ENCODE peak calls at places on chromosomes 2 and 18, in eight cellular contexts. One of them, this sample, is unnamed.

GRCh38 chr18:63022429-63023022 is 297.0 kb downstream of the BCL2 start:
- DNase-seq in hepatocyte: no peak
- DNase-seq in sigmoid colon: no peak
- DNase-seq in neural progenitor cell: peak; percentile 59
- DNase-seq in ascending aorta: no peak
- DNase-seq in thoracic aorta: no peak
- DNase-seq in left lung: peak; percentile 69
- DNase-seq in left ventricle myocardium inferior: no peak
- DNase-seq in this sample: peak; percentile 53

GRCh38 chr2:47569658-47570398 is 166.9 kb downstream of the MSH2 start:
- DNase-seq in hepatocyte: peak; percentile 57
- DNase-seq in sigmoid colon: no peak
- DNase-seq in neural progenitor cell: peak; percentile 75
- DNase-seq in ascending aorta: no peak
- DNase-seq in thoracic aorta: no peak
- DNase-seq in left lung: peak; percentile 75
- DNase-seq in left ventricle myocardium inferior: no peak
- DNase-seq in this sample: no peak

GRCh38 chr2:49770919-49771318 is 616.6 kb upstream of the FSHR start:
- DNase-seq in hepatocyte: peak; percentile 75
- DNase-seq in sigmoid colon: no peak
- DNase-seq in neural progenitor cell: peak; percentile 80
- DNase-seq in ascending aorta: no peak
- DNase-seq in thoracic aorta: no peak
- DNase-seq in left lung: peak; percentile 44
- DNase-seq in left ventricle myocardium inferior: peak; percentile 20
- DNase-seq in this sample: peak; percentile 75

GRCh38 chr2:42184346-42184745 is 15.2 kb downstream of the EML4 start:
- DNase-seq in hepatocyte: no peak
- DNase-seq in sigmoid colon: no peak
- DNase-seq in neural progenitor cell: no peak
- DNase-seq in ascending aorta: no peak
- DNase-seq in thoracic aorta: no peak
- DNase-seq in left lung: no peak
- DNase-seq in left ventricle myocardium inferior: no peak
- DNase-seq in this sample: no peak

GRCh38 chr2:131052741-131053263 is 40.5 kb downstream of the FAM168B start:
- DNase-seq in hepatocyte: no peak
- DNase-seq in sigmoid colon: no peak
- DNase-seq in neural progenitor cell: no peak
- DNase-seq in ascending aorta: no peak
- DNase-seq in thoracic aorta: no peak
- DNase-seq in left lung: no peak
- DNase-seq in left ventricle myocardium inferior: no peak
- DNase-seq in this sample: no peak

GRCh38 chr2:235021752-235022151 is 69.9 kb downstream of the SH3BP4 start:
- DNase-seq in hepatocyte: no peak
- DNase-seq in sigmoid colon: no peak
- DNase-seq in neural progenitor cell: no peak
- DNase-seq in ascending aorta: no peak
- DNase-seq in thoracic aorta: no peak
- DNase-seq in left lung: no peak
- DNase-seq in left ventricle myocardium inferior: no peak
- DNase-seq in this sample: no peak

GRCh38 chr18:63788447-63789096 is 13.4 kb downstream of the SERPINB7 start:
- DNase-seq in hepatocyte: no peak
- DNase-seq in sigmoid colon: no peak
- DNase-seq in neural progenitor cell: no peak
- DNase-seq in ascending aorta: no peak
- DNase-seq in thoracic aorta: no peak
- DNase-seq in left lung: no peak
- DNase-seq in left ventricle myocardium inferior: no peak
- DNase-seq in this sample: no peak

GRCh38 chr2:58101500-58101899 is 54.9 kb downstream of the VRK2 start:
- DNase-seq in hepatocyte: no peak
- DNase-seq in sigmoid colon: no peak
- DNase-seq in neural progenitor cell: no peak
- DNase-seq in ascending aorta: no peak
- DNase-seq in thoracic aorta: no peak
- DNase-seq in left lung: no peak
- DNase-seq in left ventricle myocardium inferior: no peak
- DNase-seq in this sample: no peak

GRCh38 chr2:233430091-233430490 is 75.8 kb downstream of the DGKD start:
- DNase-seq in hepatocyte: no peak
- DNase-seq in sigmoid colon: no peak
- DNase-seq in neural progenitor cell: no peak
- DNase-seq in ascending aorta: no peak
- DNase-seq in thoracic aorta: no peak
- DNase-seq in left lung: no peak
- DNase-seq in left ventricle myocardium inferior: no peak
- DNase-seq in this sample: no peak

GRCh38 chr2:168084267-168084781 is 163.1 kb downstream of the STK39 start:
- DNase-seq in hepatocyte: no peak
- DNase-seq in sigmoid colon: no peak
- DNase-seq in neural progenitor cell: peak; percentile 37
- DNase-seq in ascending aorta: no peak
- DNase-seq in thoracic aorta: no peak
- DNase-seq in left lung: no peak
- DNase-seq in left ventricle myocardium inferior: no peak
- DNase-seq in this sample: no peak
- TF ChIP-seq CTCF in hepatocyte: no peak
- TF ChIP-seq CTCF in sigmoid colon: no peak
- TF ChIP-seq CTCF in neural progenitor cell: peak; percentile 10
- TF ChIP-seq CTCF in ascending aorta: no peak
- TF ChIP-seq CTCF in thoracic aorta: no peak
- TF ChIP-seq CTCF in left lung: no peak
- TF ChIP-seq CTCF in left ventricle myocardium inferior: no peak
- TF ChIP-seq CTCF in this sample: no peak

GRCh38 chr2:237513693-237514092 is 26.6 kb downstream of the MLPH start:
- DNase-seq in hepatocyte: no peak
- DNase-seq in sigmoid colon: no peak
- DNase-seq in neural progenitor cell: no peak
- DNase-seq in ascending aorta: no peak
- DNase-seq in thoracic aorta: no peak
- DNase-seq in left lung: no peak
- DNase-seq in left ventricle myocardium inferior: no peak
- DNase-seq in this sample: peak; percentile 42
- H3K36me3 ChIP-seq in hepatocyte: no peaks in the 10 kb centered on the region
- H3K36me3 ChIP-seq in sigmoid colon: no peaks in the 10 kb centered on the region
- H3K36me3 ChIP-seq in neural progenitor cell: no peaks in the 10 kb centered on the region
- H3K36me3 ChIP-seq in ascending aorta: no peaks in the 10 kb centered on the region
- H3K36me3 ChIP-seq in thoracic aorta: no peaks in the 10 kb centered on the region
- H3K36me3 ChIP-seq in left lung: no peaks in the 10 kb centered on the region
- H3K36me3 ChIP-seq in left ventricle myocardium inferior: peaks cover 4% of the 10 kb centered on the region
- H3K36me3 ChIP-seq in this sample: no peaks in the 10 kb centered on the region

GRCh38 chr2:69797836-69798465 is 31.5 kb upstream of the GMCL1 start:
- DNase-seq in hepatocyte: peak; percentile 28
- DNase-seq in sigmoid colon: no peak
- DNase-seq in neural progenitor cell: no peak
- DNase-seq in ascending aorta: no peak
- DNase-seq in thoracic aorta: no peak
- DNase-seq in left lung: no peak
- DNase-seq in left ventricle myocardium inferior: no peak
- DNase-seq in this sample: no peak

GRCh38 chr2:69798466-69798908 is 31.0 kb upstream of the GMCL1 start:
- DNase-seq in hepatocyte: peak; percentile 26
- DNase-seq in sigmoid colon: peak; percentile 68
- DNase-seq in neural progenitor cell: no peak
- DNase-seq in ascending aorta: no peak
- DNase-seq in thoracic aorta: no peak
- DNase-seq in left lung: no peak
- DNase-seq in left ventricle myocardium inferior: peak; percentile 16
- DNase-seq in this sample: peak; percentile 50

GRCh38 chr2:69798909-69799526 is 30.4 kb upstream of the GMCL1 start:
- DNase-seq in hepatocyte: peak; percentile 77
- DNase-seq in sigmoid colon: no peak
- DNase-seq in neural progenitor cell: peak; percentile 29
- DNase-seq in ascending aorta: no peak
- DNase-seq in thoracic aorta: no peak
- DNase-seq in left lung: no peak
- DNase-seq in left ventricle myocardium inferior: no peak
- DNase-seq in this sample: peak; percentile 36

GRCh38 chr2:69797235-69797634 is 32.2 kb upstream of the GMCL1 start:
- DNase-seq in hepatocyte: no peak
- DNase-seq in sigmoid colon: no peak
- DNase-seq in neural progenitor cell: no peak
- DNase-seq in ascending aorta: no peak
- DNase-seq in thoracic aorta: no peak
- DNase-seq in left lung: no peak
- DNase-seq in left ventricle myocardium inferior: no peak
- DNase-seq in this sample: no peak

DNA sequence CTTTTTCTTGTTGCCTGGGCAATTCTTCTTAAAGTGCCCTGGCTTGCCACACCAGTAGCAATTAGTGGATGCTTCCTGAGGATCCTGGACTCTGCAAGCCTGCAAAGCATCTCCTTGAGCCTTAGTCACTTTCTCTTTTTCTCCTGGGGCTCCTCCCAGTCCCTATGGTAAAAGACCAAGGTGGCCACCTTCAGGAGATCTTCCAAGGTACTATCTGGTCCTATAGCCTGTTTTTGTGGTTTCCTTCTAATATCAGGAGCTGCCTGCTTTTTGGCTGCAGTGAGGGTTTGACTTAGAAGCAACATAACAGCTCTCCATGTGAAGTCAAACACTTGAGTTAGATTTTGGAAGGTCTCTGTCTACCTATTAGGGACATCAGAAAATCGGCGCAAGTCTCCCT is 33.3 kb upstream of the GMCL1 start:
- DNase-seq in hepatocyte: no peak
- DNase-seq in sigmoid colon: no peak
- DNase-seq in neural progenitor cell: no peak
- DNase-seq in ascending aorta: no peak
- DNase-seq in thoracic aorta: no peak
- DNase-seq in left lung: no peak
- DNase-seq in left ventricle myocardium inferior: no peak
- DNase-seq in this sample: no peak
- TF ChIP-seq CTCF in hepatocyte: no peak
- TF ChIP-seq CTCF in sigmoid colon: no peak
- TF ChIP-seq CTCF in neural progenitor cell: no peak
- TF ChIP-seq CTCF in ascending aorta: no peak
- TF ChIP-seq CTCF in thoracic aorta: no peak
- TF ChIP-seq CTCF in left lung: no peak
- TF ChIP-seq CTCF in left ventricle myocardium inferior: no peak
- TF ChIP-seq CTCF in this sample: no peak

DNA sequence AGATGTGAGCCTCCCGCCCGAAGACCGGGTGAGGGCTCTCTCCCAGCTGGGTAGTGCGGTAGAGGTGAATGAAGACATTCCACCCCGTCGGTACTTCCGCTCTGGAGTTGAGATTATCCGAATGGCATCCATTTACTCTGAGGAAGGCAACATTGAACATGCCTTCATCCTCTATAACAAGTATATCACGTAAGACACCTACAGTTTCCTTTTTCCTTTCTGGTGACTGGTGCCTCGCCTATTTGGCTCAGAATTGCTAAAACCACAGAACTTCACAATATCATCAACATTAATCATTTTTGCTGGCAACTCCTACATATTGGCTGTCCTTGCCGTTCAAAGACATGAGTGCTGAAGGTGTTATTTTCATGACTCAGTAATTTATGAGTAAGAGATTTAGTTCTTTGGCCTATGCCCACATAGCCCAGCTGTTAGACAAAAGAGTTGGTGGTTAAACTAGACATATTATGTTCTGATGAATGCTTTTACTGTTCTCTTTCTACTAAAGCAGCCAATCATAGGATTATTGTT is 2.2 kb downstream of the STAMBP start:
- DNase-seq in hepatocyte: no peak
- DNase-seq in sigmoid colon: no peak
- DNase-seq in neural progenitor cell: no peak
- DNase-seq in ascending aorta: no peak
- DNase-seq in thoracic aorta: no peak
- DNase-seq in left lung: no peak
- DNase-seq in left ventricle myocardium inferior: no peak
- DNase-seq in this sample: no peak
- H3K36me3 ChIP-seq in hepatocyte: no peaks in the 10 kb centered on the region
- H3K36me3 ChIP-seq in sigmoid colon: no peaks in the 10 kb centered on the region
- H3K36me3 ChIP-seq in neural progenitor cell: no peaks in the 10 kb centered on the region
- H3K36me3 ChIP-seq in ascending aorta: peaks cover 9% of the 10 kb centered on the region
- H3K36me3 ChIP-seq in thoracic aorta: peaks cover 6% of the 10 kb centered on the region
- H3K36me3 ChIP-seq in left lung: no peaks in the 10 kb centered on the region
- H3K36me3 ChIP-seq in left ventricle myocardium inferior: peaks cover 43% of the 10 kb centered on the region
- H3K36me3 ChIP-seq in this sample: no peaks in the 10 kb centered on the region

GRCh38 chr2:26733343-26733742 is 30.7 kb upstream of the SLC35F6 start:
- DNase-seq in hepatocyte: no peak
- DNase-seq in sigmoid colon: no peak
- DNase-seq in neural progenitor cell: no peak
- DNase-seq in ascending aorta: no peak
- DNase-seq in thoracic aorta: no peak
- DNase-seq in left lung: no peak
- DNase-seq in left ventricle myocardium inferior: no peak
- DNase-seq in this sample: no peak

GRCh38 chr2:26737221-26737620 is 26.9 kb upstream of the SLC35F6 start:
- DNase-seq in hepatocyte: no peak
- DNase-seq in sigmoid colon: no peak
- DNase-seq in neural progenitor cell: no peak
- DNase-seq in ascending aorta: no peak
- DNase-seq in thoracic aorta: no peak
- DNase-seq in left lung: no peak
- DNase-seq in left ventricle myocardium inferior: no peak
- DNase-seq in this sample: no peak

GRCh38 chr2:26735883-26736588 is 28.0 kb upstream of the SLC35F6 start:
- DNase-seq in hepatocyte: no peak
- DNase-seq in sigmoid colon: no peak
- DNase-seq in neural progenitor cell: no peak
- DNase-seq in ascending aorta: no peak
- DNase-seq in thoracic aorta: no peak
- DNase-seq in left lung: no peak
- DNase-seq in left ventricle myocardium inferior: no peak
- DNase-seq in this sample: no peak

GRCh38 chr2:26732446-26732845 is 31.6 kb upstream of the SLC35F6 start:
- DNase-seq in hepatocyte: no peak
- DNase-seq in sigmoid colon: no peak
- DNase-seq in neural progenitor cell: no peak
- DNase-seq in ascending aorta: no peak
- DNase-seq in thoracic aorta: no peak
- DNase-seq in left lung: no peak
- DNase-seq in left ventricle myocardium inferior: no peak
- DNase-seq in this sample: no peak

DNA sequence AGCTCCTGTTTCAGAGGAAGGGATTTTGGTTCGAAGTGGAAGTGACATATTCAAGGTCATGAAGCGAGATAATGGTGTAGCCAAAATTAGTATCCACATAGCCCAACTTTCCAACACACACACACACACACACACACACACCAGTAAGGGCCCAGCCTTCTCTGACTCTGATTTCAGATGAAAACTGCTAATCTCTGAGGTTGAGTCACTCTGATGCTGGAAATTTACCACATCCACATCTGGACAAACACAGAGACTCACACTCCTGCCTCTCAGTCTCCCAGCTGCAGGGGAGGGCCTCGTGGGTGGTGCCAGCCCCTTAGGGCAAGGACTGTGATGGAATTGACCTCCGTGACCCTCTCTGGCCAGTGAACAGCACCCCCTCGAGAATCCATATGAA is 29.0 kb upstream of the SLC35F6 start:
- DNase-seq in hepatocyte: peak; percentile 51
- DNase-seq in sigmoid colon: no peak
- DNase-seq in neural progenitor cell: no peak
- DNase-seq in ascending aorta: no peak
- DNase-seq in thoracic aorta: no peak
- DNase-seq in left lung: no peak
- DNase-seq in left ventricle myocardium inferior: no peak
- DNase-seq in this sample: no peak
- TF ChIP-seq CTCF in hepatocyte: no peak
- TF ChIP-seq CTCF in sigmoid colon: no peak
- TF ChIP-seq CTCF in neural progenitor cell: no peak
- TF ChIP-seq CTCF in ascending aorta: no peak
- TF ChIP-seq CTCF in thoracic aorta: no peak
- TF ChIP-seq CTCF in left lung: no peak
- TF ChIP-seq CTCF in left ventricle myocardium inferior: no peak
- TF ChIP-seq CTCF in this sample: no peak

This sample was measured in testis.